ENCODE peak calls at places on chromosomes 12 and 14, in four cellular contexts. One of them, this sample, is unnamed.

GRCh38 chr14:88868558-88869159 is 44.2 kb downstream of the TTC8 start:
- DNase-seq in endothelial cell of umbilical vein: peak
- DNase-seq in Panc1: no peak
- DNase-seq in H1: no peak
- DNase-seq in this sample: no peak

GRCh38 chr14:68848253-68848652 is 55.4 kb upstream of the ZFP36L1 start:
- DNase-seq in Panc1: no peak
- DNase-seq in endothelial cell of umbilical vein: no peak
- DNase-seq in H1: no peak
- DNase-seq in this sample: no peak

GRCh38 chr12:90816353-90817089 is 138.5 kb downstream of the CCER1 start:
- DNase-seq in endothelial cell of umbilical vein: peak
- DNase-seq in H1: no peak
- DNase-seq in Panc1: no peak
- DNase-seq in this sample: no peak

GRCh38 chr14:81165188-81165587 is 55.6 kb downstream of the GTF2A1 start:
- DNase-seq in H1: no peak
- DNase-seq in Panc1: no peak
- DNase-seq in endothelial cell of umbilical vein: no peak
- DNase-seq in this sample: no peak

GRCh38 chr12:92503029-92503931 is 199.5 kb upstream of the PLEKHG7 start:
- DNase-seq in Panc1: no peak
- DNase-seq in endothelial cell of umbilical vein: no peak
- DNase-seq in H1: no peak
- DNase-seq in this sample: no peak

GRCh38 chr14:99040711-99041110 is 231.3 kb downstream of the BCL11B start:
- DNase-seq in H1: no peak
- DNase-seq in Panc1: no peak
- DNase-seq in endothelial cell of umbilical vein: no peak
- DNase-seq in this sample: no peak

GRCh38 chr12:77118696-77119095 is 53.3 kb upstream of the E2F7 start:
- DNase-seq in H1: no peak
- DNase-seq in Panc1: no peak
- DNase-seq in endothelial cell of umbilical vein: no peak
- DNase-seq in this sample: no peak

GRCh38 chr12:95130096-95130495 is 56.7 kb upstream of the NR2C1 start:
- DNase-seq in Panc1: no peak
- DNase-seq in H1: no peak
- DNase-seq in endothelial cell of umbilical vein: no peak
- DNase-seq in this sample: no peak

GRCh38 chr12:48002773-48003218 is 1.5 kb downstream of the COL2A1 start:
- DNase-seq in endothelial cell of umbilical vein: peak
- DNase-seq in Panc1: no peak
- DNase-seq in H1: no peak
- DNase-seq in this sample: no peak

GRCh38 chr12:30437044-30437443 is 258.6 kb downstream of the IPO8 start:
- DNase-seq in H1: no peak
- DNase-seq in endothelial cell of umbilical vein: no peak
- DNase-seq in Panc1: no peak
- DNase-seq in this sample: no peak

GRCh38 chr12:75489613-75490210 is 9.2 kb downstream of the GLIPR1 start:
- DNase-seq in endothelial cell of umbilical vein: peak
- DNase-seq in Panc1: no peak
- DNase-seq in H1: no peak
- DNase-seq in this sample: no peak

GRCh38 chr14:80213602-80214001 is 2.3 kb upstream of the DIO2 start:
- DNase-seq in H1: peak
- DNase-seq in Panc1: no peak
- DNase-seq in endothelial cell of umbilical vein: peak
- DNase-seq in this sample: no peak

GRCh38 chr12:14710632-14711324 is 14.4 kb upstream of the GUCY2C start:
- DNase-seq in Panc1: no peak
- DNase-seq in H1: no peak
- DNase-seq in endothelial cell of umbilical vein: no peak
- DNase-seq in this sample: no peak

GRCh38 chr12:107093547-107094448 is at the start of gene CRY1:
- DNase-seq in H1: peak
- DNase-seq in endothelial cell of umbilical vein: peak
- DNase-seq in Panc1: peak
- DNase-seq in this sample: peak
- TF ChIP-seq POLR2AphosphoS5 in H1: no peak
- TF ChIP-seq POLR2AphosphoS5 in endothelial cell of umbilical vein: peak
- TF ChIP-seq POLR2AphosphoS5 in Panc1: peak
- TF ChIP-seq POLR2AphosphoS5 in this sample: peak

GRCh38 chr14:103474893-103475292 is 47.7 kb downstream of the CKB start:
- DNase-seq in Panc1: no peak
- DNase-seq in endothelial cell of umbilical vein: no peak
- DNase-seq in H1: no peak
- DNase-seq in this sample: no peak
- TF ChIP-seq CTCF in Panc1: no peak
- TF ChIP-seq CTCF in endothelial cell of umbilical vein: no peak
- TF ChIP-seq CTCF in H1: no peak
- TF ChIP-seq CTCF in this sample: no peak

GRCh38 chr12:27821259-27821973 is 41.4 kb upstream of the MANSC4 start:
- DNase-seq in endothelial cell of umbilical vein: peak
- DNase-seq in H1: peak
- DNase-seq in Panc1: peak
- DNase-seq in this sample: no peak

GRCh38 chr12:27823038-27823437 is 43.0 kb upstream of the MANSC4 start:
- DNase-seq in Panc1: no peak
- DNase-seq in endothelial cell of umbilical vein: no peak
- DNase-seq in H1: no peak
- DNase-seq in this sample: no peak

GRCh38 chr12:27820564-27820963 is 40.5 kb upstream of the MANSC4 start:
- DNase-seq in H1: no peak
- DNase-seq in Panc1: no peak
- DNase-seq in endothelial cell of umbilical vein: peak
- DNase-seq in this sample: no peak

GRCh38 chr12:27824126-27824842 is 44.2 kb upstream of the MANSC4 start:
- DNase-seq in endothelial cell of umbilical vein: no peak
- DNase-seq in Panc1: no peak
- DNase-seq in H1: no peak
- DNase-seq in this sample: no peak

GRCh38 chr12:27822076-27822712 is 42.2 kb upstream of the MANSC4 start:
- DNase-seq in endothelial cell of umbilical vein: peak
- DNase-seq in Panc1: peak
- DNase-seq in H1: no peak
- DNase-seq in this sample: no peak
- H3K27ac ChIP-seq in endothelial cell of umbilical vein: peak
- H3K27ac ChIP-seq in Panc1: no peak
- H3K27ac ChIP-seq in H1: no peak
- H3K27ac ChIP-seq in this sample: no peak

DNA sequence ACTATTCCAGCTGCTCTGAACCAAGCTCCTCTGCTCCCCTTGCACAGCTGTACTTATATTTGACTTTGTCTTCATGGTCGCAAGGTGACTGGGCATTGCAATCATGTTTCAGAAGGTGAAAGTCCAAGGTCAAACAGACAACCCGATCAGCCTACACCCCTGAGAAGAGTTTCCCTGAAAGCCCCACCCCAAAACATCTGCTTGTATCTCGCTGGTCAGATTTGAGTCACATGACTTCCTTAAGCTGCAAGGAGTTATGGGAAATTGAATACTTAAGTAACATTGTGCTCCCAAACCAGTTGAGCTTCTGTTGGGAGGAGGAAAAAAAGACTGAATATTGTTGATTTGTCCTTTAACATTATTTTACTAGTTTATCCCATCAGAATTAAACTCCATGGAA is 83.4 kb upstream of the FZD10 start:
- DNase-seq in endothelial cell of umbilical vein: no peak
- DNase-seq in H1: no peak
- DNase-seq in Panc1: no peak
- DNase-seq in this sample: no peak
- TF ChIP-seq POLR2AphosphoS5 in endothelial cell of umbilical vein: no peak
- TF ChIP-seq POLR2AphosphoS5 in H1: no peak
- TF ChIP-seq POLR2AphosphoS5 in Panc1: no peak
- TF ChIP-seq POLR2AphosphoS5 in this sample: no peak

GRCh38 chr12:52561880-52562449 is 9.0 kb upstream of the KRT71 start:
- DNase-seq in endothelial cell of umbilical vein: no peak
- DNase-seq in Panc1: no peak
- DNase-seq in H1: no peak
- DNase-seq in this sample: no peak
- TF ChIP-seq CTCF in endothelial cell of umbilical vein: no peak
- TF ChIP-seq CTCF in Panc1: no peak
- TF ChIP-seq CTCF in H1: peak
- TF ChIP-seq CTCF in this sample: no peak

DNA sequence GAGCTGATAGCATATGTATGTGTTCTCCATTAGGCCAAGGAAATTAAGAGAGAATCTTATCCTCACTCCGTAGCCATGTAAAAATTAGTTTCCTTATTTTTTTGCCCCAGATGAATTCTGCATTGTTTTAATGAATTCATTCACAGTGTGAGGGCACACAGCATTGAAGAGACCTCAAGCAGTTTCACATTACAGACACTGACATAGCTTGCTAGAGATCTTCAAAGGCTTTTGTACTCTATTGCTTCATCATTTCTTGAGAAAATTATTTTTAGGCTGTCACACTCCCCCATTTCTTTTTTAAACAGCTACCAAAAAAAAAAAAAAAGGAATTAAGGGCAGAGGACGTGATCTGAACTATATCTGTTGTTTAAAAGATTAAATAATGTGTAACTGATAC is 251.1 kb downstream of the BCAT1 start:
- DNase-seq in Panc1: no peak
- DNase-seq in H1: no peak
- DNase-seq in endothelial cell of umbilical vein: no peak
- DNase-seq in this sample: no peak
- H3K27ac ChIP-seq in Panc1: no peak
- H3K27ac ChIP-seq in H1: no peak
- H3K27ac ChIP-seq in endothelial cell of umbilical vein: no peak
- H3K27ac ChIP-seq in this sample: no peak

GRCh38 chr14:37592288-37593274 is 2.5 kb downstream of the FOXA1 start:
- DNase-seq in H1: no peak
- DNase-seq in endothelial cell of umbilical vein: no peak
- DNase-seq in Panc1: no peak
- DNase-seq in this sample: no peak

GRCh38 chr14:37591941-37592287 is 3.1 kb downstream of the FOXA1 start:
- DNase-seq in H1: no peak
- DNase-seq in Panc1: no peak
- DNase-seq in endothelial cell of umbilical vein: no peak
- DNase-seq in this sample: no peak

GRCh38 chr14:37590810-37591139 is 4.3 kb downstream of the FOXA1 start:
- DNase-seq in H1: no peak
- DNase-seq in endothelial cell of umbilical vein: no peak
- DNase-seq in Panc1: no peak
- DNase-seq in this sample: no peak

GRCh38 chr14:37590096-37590809 is 4.8 kb downstream of the FOXA1 start:
- DNase-seq in H1: no peak
- DNase-seq in endothelial cell of umbilical vein: no peak
- DNase-seq in Panc1: no peak
- DNase-seq in this sample: no peak

GRCh38 chr14:37591311-37591940 is 3.6 kb downstream of the FOXA1 start:
- DNase-seq in H1: no peak
- DNase-seq in Panc1: no peak
- DNase-seq in endothelial cell of umbilical vein: no peak
- DNase-seq in this sample: no peak
- TF ChIP-seq POLR2AphosphoS5 in H1: no peak
- TF ChIP-seq POLR2AphosphoS5 in Panc1: no peak
- TF ChIP-seq POLR2AphosphoS5 in endothelial cell of umbilical vein: no peak
- TF ChIP-seq POLR2AphosphoS5 in this sample: no peak

GRCh38 chr12:54744590-54744989 is 96.4 kb upstream of the DCD start:
- DNase-seq in Panc1: no peak
- DNase-seq in endothelial cell of umbilical vein: no peak
- DNase-seq in H1: no peak
- DNase-seq in this sample: no peak

GRCh38 chr12:54751493-54751892 is 102.8 kb upstream of the MUCL1 start:
- DNase-seq in Panc1: no peak
- DNase-seq in endothelial cell of umbilical vein: no peak
- DNase-seq in H1: no peak
- DNase-seq in this sample: no peak

GRCh38 chr12:54749191-54749818 is 101.1 kb upstream of the DCD start:
- DNase-seq in endothelial cell of umbilical vein: peak
- DNase-seq in H1: no peak
- DNase-seq in Panc1: peak
- DNase-seq in this sample: no peak
- TF ChIP-seq CTCF in endothelial cell of umbilical vein: peak
- TF ChIP-seq CTCF in H1: peak
- TF ChIP-seq CTCF in Panc1: peak
- TF ChIP-seq CTCF in this sample: peak

GRCh38 chr12:55716582-55717396 is 943 bp downstream of the BLOC1S1 start:
- DNase-seq in endothelial cell of umbilical vein: no peak
- DNase-seq in Panc1: no peak
- DNase-seq in H1: no peak
- DNase-seq in this sample: no peak

GRCh38 chr12:55715833-55716581 is at the start of gene BLOC1S1:
- DNase-seq in endothelial cell of umbilical vein: peak
- DNase-seq in H1: no peak
- DNase-seq in Panc1: peak
- DNase-seq in this sample: peak

GRCh38 chr12:55718020-55718419 is 2.2 kb upstream of the RDH5 start:
- DNase-seq in H1: no peak
- DNase-seq in endothelial cell of umbilical vein: no peak
- DNase-seq in Panc1: no peak
- DNase-seq in this sample: no peak

GRCh38 chr12:55718650-55719275 is 1.4 kb upstream of the RDH5 start:
- DNase-seq in endothelial cell of umbilical vein: no peak
- DNase-seq in H1: no peak
- DNase-seq in Panc1: no peak
- DNase-seq in this sample: no peak

GRCh38 chr12:55717397-55718007 is 1.7 kb downstream of the BLOC1S1 start:
- DNase-seq in H1: no peak
- DNase-seq in endothelial cell of umbilical vein: peak
- DNase-seq in Panc1: no peak
- DNase-seq in this sample: no peak
- H3K27ac ChIP-seq in H1: peak
- H3K27ac ChIP-seq in endothelial cell of umbilical vein: no peak
- H3K27ac ChIP-seq in Panc1: peak
- H3K27ac ChIP-seq in this sample: peak